ENCODE peak calls at places on chromosomes 1 and 21, in nine cellular contexts. P is LoVo; O is HEK293T; I is mesothelial cell of epicardium; X is OCI-M1; T is RWPE2; M is activated CD4-positive, alpha-beta T cell treated with anti-CD3 and anti-CD28 coated beads for 48 hours; K is HFFc6; E is GM03348. U is an unnamed sample.

GRCh38 chr1:170678196-170678595 is 14.3 kb downstream of the PRRX1 start:
- DNase-seq in M (no peak), E (no peak), T (no peak), I (no peak), O (no peak), K (no peak), P (no peak), X (peak), U (no peak)

GRCh38 chr21:31860851-31861250 is 12.0 kb upstream of the HUNK start:
- DNase-seq in I (no peak), P (no peak), K (no peak), O (no peak), T (no peak), M (no peak), X (no peak), E (no peak), U (no peak)

GRCh38 chr1:94417702-94417961 is 557 bp upstream of the ABCD3 start:
- DNase-seq in T (no peak), E (no peak), K (no peak), I (no peak), P (no peak), O (no peak), M (no peak), X (no peak), U (no peak)

GRCh38 chr1:179745743-179746142 is 2.7 kb downstream of the FAM163A start:
- DNase-seq in K (no peak), P (no peak), E (no peak), X (no peak), T (no peak), M (no peak), I (no peak), O (no peak), U (no peak)

GRCh38 chr1:177922209-177922608 is 47.6 kb downstream of the SEC16B start:
- DNase-seq in M (no peak), O (peak), P (no peak), K (no peak), I (no peak), T (no peak), X (no peak), E (no peak), U (no peak)

GRCh38 chr1:41578712-41579335 is 94.3 kb upstream of the EDN2 start:
- DNase-seq in P (no peak), M (peak), X (peak), E (peak), T (no peak), I (no peak), K (peak), O (peak), U (peak)

GRCh38 chr1:77888429-77889239 is at the start of gene NEXN:
- DNase-seq in I (peak), X (peak), P (no peak), M (peak), K (peak), T (peak), E (peak), O (peak), U (peak)

GRCh38 chr1:53909946-53910345 is 16.0 kb downstream of the DIO1 start:
- DNase-seq in T (no peak), K (no peak), E (peak), M (no peak), X (no peak), P (no peak), O (no peak), I (no peak), U (peak)

GRCh38 chr1:96683931-96684330 is 37.7 kb upstream of the PTBP2 start:
- DNase-seq in M (no peak), K (no peak), X (no peak), P (no peak), E (no peak), I (no peak), O (no peak), T (no peak), U (no peak)

GRCh38 chr1:30522031-30523004 is 201.1 kb downstream of the MATN1 start:
- DNase-seq in M (no peak), I (peak), K (peak), O (no peak), T (peak), P (no peak), E (peak), X (no peak), U (peak)

U was measured in hepatocyte.